ENCODE peak calls at places on chromosomes 16 and 17, in four cellular contexts. One of them, this sample, is unnamed.

GRCh38 chr17:59851431-59852375 is 41.0 kb downstream of the TUBD1 start:
- DNase-seq in H1: no peak
- DNase-seq in K562: no peak
- DNase-seq in HepG2: no peak
- DNase-seq in this sample: peak; percentile 90

GRCh38 chr16:12168054-12169018 is 191.8 kb downstream of the SNX29 start:
- DNase-seq in H1: no peak
- DNase-seq in K562: no peak
- DNase-seq in HepG2: no peak
- DNase-seq in this sample: no peak

GRCh38 chr17:79740413-79740812 is 9.7 kb downstream of the ENPP7 start:
- DNase-seq in H1: no peak
- DNase-seq in HepG2: no peak
- DNase-seq in K562: no peak
- DNase-seq in this sample: no peak

GRCh38 chr17:78357177-78357586 is 2.7 kb downstream of the SOCS3 start:
- DNase-seq in HepG2: no peak
- DNase-seq in K562: peak; percentile 22
- DNase-seq in H1: no peak
- DNase-seq in this sample: no peak

GRCh38 chr17:38871247-38871991 is 1.6 kb downstream of the LASP1 start:
- DNase-seq in H1: no peak
- DNase-seq in K562: peak; percentile 97
- DNase-seq in HepG2: peak; percentile 98
- DNase-seq in this sample: peak; percentile 92

GRCh38 chr16:86051376-86052114 is 152.6 kb downstream of the IRF8 start:
- DNase-seq in HepG2: no peak
- DNase-seq in H1: no peak
- DNase-seq in K562: no peak
- DNase-seq in this sample: no peak

GRCh38 chr16:48353565-48354163 is 31.5 kb downstream of the SIAH1 start:
- DNase-seq in K562: peak; percentile 83
- DNase-seq in H1: peak; percentile 63
- DNase-seq in HepG2: peak; percentile 78
- DNase-seq in this sample: peak; percentile 78

GRCh38 chr16:920722-921121 is 50.1 kb downstream of the LMF1 start:
- DNase-seq in H1: no peak
- DNase-seq in K562: no peak
- DNase-seq in HepG2: no peak
- DNase-seq in this sample: no peak

GRCh38 chr16:87524407-87524806 is 31.6 kb upstream of the ZCCHC14 start:
- DNase-seq in K562: no peak
- DNase-seq in H1: no peak
- DNase-seq in HepG2: no peak
- DNase-seq in this sample: no peak

GRCh38 chr17:67489273-67489672 is 112.2 kb downstream of the PITPNC1 start:
- DNase-seq in K562: no peak
- DNase-seq in H1: no peak
- DNase-seq in HepG2: no peak
- DNase-seq in this sample: no peak

GRCh38 chr16:50531359-50531758 is 16.8 kb upstream of the NKD1 start:
- DNase-seq in K562: no peak
- DNase-seq in HepG2: no peak
- DNase-seq in H1: peak; percentile 7
- DNase-seq in this sample: no peak

GRCh38 chr17:63358111-63358839 is 87.8 kb downstream of the CYB561 start:
- DNase-seq in H1: no peak
- DNase-seq in K562: no peak
- DNase-seq in HepG2: no peak
- DNase-seq in this sample: peak; percentile 21

GRCh38 chr16:48101069-48101674 is 54.6 kb downstream of the ABCC12 start:
- DNase-seq in K562: no peak
- DNase-seq in HepG2: no peak
- DNase-seq in H1: no peak
- DNase-seq in this sample: no peak

GRCh38 chr17:46001390-46002310 is 2.6 kb downstream of the STH start:
- DNase-seq in H1: no peak
- DNase-seq in K562: no peak
- DNase-seq in HepG2: peak; percentile 28
- DNase-seq in this sample: no peak

GRCh38 chr17:37054894-37055293 is 106.1 kb downstream of the AATF start:
- DNase-seq in HepG2: no peak
- DNase-seq in H1: no peak
- DNase-seq in K562: no peak
- DNase-seq in this sample: no peak

GRCh38 chr17:76382803-76383644 is 1.4 kb upstream of the SPHK1 start:
- DNase-seq in HepG2: peak; percentile 89
- DNase-seq in H1: peak; percentile 83
- DNase-seq in K562: peak; percentile 86
- DNase-seq in this sample: peak; percentile 75

GRCh38 chr16:70598937-70599503 is 47.3 kb upstream of the IL34 start:
- DNase-seq in K562: no peak
- DNase-seq in H1: no peak
- DNase-seq in HepG2: no peak
- DNase-seq in this sample: no peak

GRCh38 chr16:46690281-46691178 is 1.1 kb downstream of the ORC6 start:
- DNase-seq in HepG2: peak; percentile 79
- DNase-seq in H1: no peak
- DNase-seq in K562: peak; percentile 32
- DNase-seq in this sample: no peak

GRCh38 chr17:79835953-79836951 is 3.0 kb downstream of the CBX4 start:
- DNase-seq in HepG2: no peak
- DNase-seq in H1: peak; percentile 95
- DNase-seq in K562: peak; percentile 99
- DNase-seq in this sample: no peak

GRCh38 chr17:34626141-34626681 is 46.8 kb downstream of the TMEM132E start:
- DNase-seq in K562: no peak
- DNase-seq in HepG2: no peak
- DNase-seq in H1: peak; percentile 58
- DNase-seq in this sample: no peak

GRCh38 chr16:30372725-30373124 is 1.9 kb upstream of the MYL11 start:
- DNase-seq in K562: no peak
- DNase-seq in H1: no peak
- DNase-seq in HepG2: no peak
- DNase-seq in this sample: no peak

DNA sequence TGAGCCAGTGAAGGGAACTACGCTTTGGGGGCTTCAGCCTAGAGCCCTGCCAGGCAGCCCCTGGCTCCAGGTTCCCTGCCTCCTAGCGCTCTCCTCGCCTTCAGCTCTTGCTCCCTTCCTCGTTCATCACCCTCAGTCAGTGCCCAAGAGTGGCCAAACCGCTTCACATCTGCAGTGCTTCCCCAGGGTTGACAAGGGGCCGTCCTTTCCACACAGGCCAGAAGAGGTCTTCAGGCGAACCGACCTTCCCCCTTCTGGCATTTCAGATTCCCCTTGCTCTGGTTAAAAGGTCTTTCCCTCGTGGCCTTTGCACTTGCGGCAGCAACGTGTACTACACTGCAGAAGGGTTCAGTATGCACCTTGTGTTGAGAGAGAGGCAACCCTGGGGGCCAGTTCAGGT is 4.1 kb downstream of the RASD1 start:
- DNase-seq in H1: no peak
- DNase-seq in HepG2: no peak
- DNase-seq in K562: no peak
- DNase-seq in this sample: no peak
- TF ChIP-seq PHF8 in H1: no peak
- TF ChIP-seq PHF8 in HepG2: no peak
- TF ChIP-seq PHF8 in K562: no peak
- TF ChIP-seq PHF8 in this sample: no peak

DNA sequence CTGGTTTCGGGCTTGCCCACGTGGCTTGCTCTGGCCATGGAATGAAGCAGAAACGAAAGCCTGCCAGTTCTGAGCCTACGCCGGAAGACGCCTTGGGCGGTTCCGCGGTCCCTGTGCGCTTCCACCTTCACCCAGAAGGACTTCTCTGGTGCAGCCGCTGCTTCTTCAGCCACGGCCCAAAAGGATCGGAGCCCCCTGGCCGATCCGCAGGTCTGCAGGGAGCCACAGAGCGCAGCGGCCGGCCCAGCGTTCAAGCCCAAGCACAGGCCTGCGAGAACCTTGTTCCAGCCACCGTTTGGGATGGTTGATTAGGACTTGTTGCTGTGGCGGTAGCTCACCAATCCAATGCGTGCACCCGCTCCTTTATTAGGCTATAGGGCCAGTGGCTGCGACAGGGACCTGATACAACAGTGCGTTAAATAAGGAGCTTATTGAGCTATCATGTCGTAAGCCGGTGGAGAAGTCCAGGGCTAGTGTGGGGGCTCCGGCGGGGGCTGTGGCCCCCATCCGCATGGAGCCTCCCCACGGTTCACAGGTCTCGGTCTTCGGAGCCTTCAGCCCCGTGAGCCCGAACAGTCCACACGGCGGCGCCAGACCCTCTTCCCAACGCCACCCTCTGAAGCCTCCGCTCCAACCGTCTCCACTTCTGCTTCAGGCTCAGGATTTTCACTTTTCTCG is 10.2 kb upstream of the MPP2 start:
- DNase-seq in K562: peak; percentile 65
- DNase-seq in HepG2: no peak
- DNase-seq in H1: peak; percentile 84
- DNase-seq in this sample: no peak
- TF ChIP-seq PHF8 in K562: no peak
- TF ChIP-seq PHF8 in HepG2: no peak
- TF ChIP-seq PHF8 in H1: no peak
- TF ChIP-seq PHF8 in this sample: no peak

DNA sequence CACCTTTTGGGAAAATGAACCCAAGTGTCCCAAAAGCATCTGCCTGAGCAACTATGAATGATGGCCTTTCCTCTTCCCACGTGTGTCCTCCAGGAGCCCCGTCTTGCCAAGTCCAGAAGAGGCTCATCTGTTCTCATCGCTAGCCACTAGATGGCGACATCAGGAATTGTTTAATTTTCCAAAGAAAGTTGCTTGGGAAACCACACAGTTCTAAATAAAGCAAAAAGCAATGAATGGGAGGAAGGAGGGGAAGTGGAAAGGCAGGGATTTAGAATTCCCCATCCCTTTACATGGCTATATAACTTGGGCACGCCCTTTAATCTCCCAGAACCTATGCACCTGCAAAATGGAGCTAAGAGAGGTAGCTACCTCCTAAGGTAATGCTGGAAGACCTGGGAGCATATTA is 9.0 kb upstream of the CDH5 start:
- DNase-seq in H1: no peak
- DNase-seq in HepG2: peak; percentile 61
- DNase-seq in K562: peak; percentile 64
- DNase-seq in this sample: peak; percentile 84
- TF ChIP-seq PHF8 in H1: no peak
- TF ChIP-seq PHF8 in HepG2: no peak
- TF ChIP-seq PHF8 in K562: no peak
- TF ChIP-seq PHF8 in this sample: no peak

GRCh38 chr17:56870163-56870651 is 36.3 kb downstream of the DGKE start:
- DNase-seq in HepG2: peak; percentile 16
- DNase-seq in H1: no peak
- DNase-seq in K562: no peak
- DNase-seq in this sample: no peak
- TF ChIP-seq PHF8 in HepG2: no peak
- TF ChIP-seq PHF8 in H1: no peak
- TF ChIP-seq PHF8 in K562: no peak
- TF ChIP-seq PHF8 in this sample: no peak

GRCh38 chr17:47741109-47741792 is 8.2 kb downstream of the TBX21 start:
- DNase-seq in K562: no peak
- DNase-seq in HepG2: no peak
- DNase-seq in H1: no peak
- DNase-seq in this sample: no peak

GRCh38 chr17:47744168-47745036 is 11.4 kb downstream of the TBX21 start:
- DNase-seq in H1: no peak
- DNase-seq in HepG2: no peak
- DNase-seq in K562: peak; percentile 21
- DNase-seq in this sample: no peak

GRCh38 chr17:47745037-47745380 is 12.0 kb downstream of the TBX21 start:
- DNase-seq in HepG2: no peak
- DNase-seq in H1: no peak
- DNase-seq in K562: peak; percentile 52
- DNase-seq in this sample: no peak

GRCh38 chr17:47741793-47742145 is 8.7 kb downstream of the TBX21 start:
- DNase-seq in H1: no peak
- DNase-seq in K562: no peak
- DNase-seq in HepG2: no peak
- DNase-seq in this sample: no peak

DNA sequence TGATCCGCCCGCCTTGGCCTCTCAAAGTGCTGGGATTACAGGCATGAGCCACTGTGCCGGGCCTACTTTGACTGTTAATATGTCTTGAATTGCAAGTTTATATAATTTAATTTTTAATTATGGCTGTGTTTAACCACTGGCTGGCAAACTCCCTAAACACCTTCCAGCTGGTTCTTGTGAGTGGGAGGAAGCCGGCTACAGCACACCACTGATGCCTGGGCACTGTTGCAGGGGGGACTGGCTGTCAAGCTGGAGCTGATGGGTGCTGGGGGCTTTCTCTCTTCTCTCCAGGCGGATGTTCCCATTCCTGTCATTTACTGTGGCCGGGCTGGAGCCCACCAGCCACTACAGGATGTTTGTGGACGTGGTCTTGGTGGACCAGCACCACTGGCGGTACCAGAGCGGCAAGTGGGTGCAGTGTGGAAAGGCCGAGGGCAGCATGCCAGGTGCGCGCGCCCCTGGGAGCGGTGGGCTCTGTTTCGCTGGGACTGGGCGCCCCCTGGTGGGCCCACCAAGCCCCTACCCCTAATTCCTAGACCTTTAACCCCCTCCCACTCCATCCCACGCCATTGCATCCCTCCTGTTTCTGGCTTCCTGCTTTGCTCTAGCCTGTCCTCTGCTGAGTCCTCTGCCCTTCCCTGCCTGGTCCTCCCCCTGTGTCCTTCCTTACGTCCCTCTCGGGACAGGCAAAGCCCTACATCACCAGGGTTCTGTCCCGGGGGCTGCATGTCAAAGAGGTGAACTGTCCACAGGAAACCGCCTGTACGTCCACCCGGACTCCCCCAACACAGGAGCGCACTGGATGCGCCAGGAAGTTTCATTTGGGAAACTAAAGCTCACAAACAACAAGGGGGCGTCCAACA is 9.5 kb downstream of the TBX21 start:
- DNase-seq in H1: peak; percentile 89
- DNase-seq in HepG2: peak; percentile 35
- DNase-seq in K562: peak; percentile 62
- DNase-seq in this sample: no peak
- TF ChIP-seq PHF8 in H1: no peak
- TF ChIP-seq PHF8 in HepG2: no peak
- TF ChIP-seq PHF8 in K562: no peak
- TF ChIP-seq PHF8 in this sample: no peak

This sample was measured in A549.